ENCODE peak calls at places on chromosomes 11 and 22, in ten cellular contexts. X is NCI-H345; I is ovary; N is upper lobe of right lung; U is left ventricle myocardium superior; V is activated CD8-positive, alpha-beta memory T cell treated with anti-CD3 and anti-CD28 coated beads for 48 hours; T is lower lobe of right lung; P is ecto neural progenitor cell; A is NCI-H1417; S is left colon. F is an unnamed sample.

GRCh38 chr11:66719111-66719872 is 9.7 kb downstream of the SPTBN2 start:
- DNase-seq in X (no peak), I (no peak), N (peak; percentile 52), U (no peak), V (no peak), T (no peak), P (no peak), A (no peak), S (no peak), F (no peak)

GRCh38 chr11:129896062-129896461 is 684 bp upstream of the NFRKB start:
- DNase-seq in X (no peak), I (no peak), N (no peak), U (peak; percentile 41), V (no peak), T (peak; percentile 57), P (no peak), A (no peak), S (no peak), F (peak; percentile 12)

GRCh38 chr11:30113326-30113873 is 96.6 kb upstream of the KCNA4 start:
- DNase-seq in X (no peak), I (no peak), N (no peak), U (no peak), V (no peak), T (no peak), P (no peak), A (no peak), S (no peak), F (no peak)

GRCh38 chr22:36940676-36941075 is 27.2 kb downstream of the CSF2RB start:
- DNase-seq in X (no peak), I (no peak), N (no peak), U (no peak), V (no peak), T (no peak), P (peak; percentile 19), A (no peak), S (no peak), F (no peak)

GRCh38 chr11:15481871-15482270 is 367.1 kb downstream of the INSC start:
- DNase-seq in X (no peak), I (no peak), N (no peak), U (no peak), V (no peak), T (no peak), P (no peak), A (no peak), S (no peak), F (no peak)

GRCh38 chr11:45341379-45341778 is 55.2 kb upstream of the SYT13 start:
- DNase-seq in X (no peak), I (no peak), N (no peak), U (no peak), V (no peak), T (no peak), P (no peak), A (no peak), S (no peak), F (peak; percentile 22)

GRCh38 chr22:25030636-25031035 is 78.1 kb downstream of the KIAA1671 start:
- DNase-seq in X (no peak), I (no peak), N (no peak), U (peak; percentile 68), V (no peak), T (no peak), P (no peak), A (no peak), S (no peak), F (no peak)

GRCh38 chr11:6576471-6577373 is 26.7 kb downstream of the RRP8 start:
- DNase-seq in X (peak; percentile 40), I (peak; percentile 53), N (no peak), U (no peak), V (no peak), T (no peak), P (no peak), A (no peak), S (no peak), F (no peak)

GRCh38 chr11:126211236-126212088 is at the start of the genes FAM118B and RPUSD4:
- DNase-seq in X (peak; percentile 97), I (peak; percentile 98), N (peak; percentile 99), U (peak; percentile 99), V (peak; percentile 97), T (peak; percentile 98), P (peak; percentile 100), A (peak; percentile 96), S (peak; percentile 98), F (peak; percentile 98)

GRCh38 chr11:17988465-17988864 is 24.4 kb downstream of the SERGEF start:
- DNase-seq in X (peak; percentile 77), I (no peak), N (no peak), U (no peak), V (no peak), T (no peak), P (no peak), A (peak; percentile 74), S (no peak), F (peak; percentile 97)

GRCh38 chr11:73288197-73288872 is 16.2 kb downstream of the P2RY6 start:
- DNase-seq in X (no peak), I (no peak), N (no peak), U (no peak), V (no peak), T (no peak), P (no peak), A (no peak), S (no peak), F (no peak)

GRCh38 chr11:70556884-70557741 is 158.8 kb downstream of the CTTN start:
- DNase-seq in X (no peak), I (no peak), N (no peak), U (no peak), V (no peak), T (no peak), P (no peak), A (no peak), S (peak; percentile 79), F (no peak)

GRCh38 chr11:100890779-100891178 is 203.7 kb downstream of the ARHGAP42 start:
- DNase-seq in X (no peak), I (no peak), N (no peak), U (no peak), V (no peak), T (no peak), P (no peak), A (no peak), S (no peak), F (no peak)

GRCh38 chr11:77206264-77207018 is 78.4 kb downstream of the MYO7A start:
- DNase-seq in X (no peak), I (no peak), N (peak; percentile 52), U (no peak), V (no peak), T (no peak), P (no peak), A (no peak), S (no peak), F (no peak)

GRCh38 chr11:61091373-61092279 is 10.7 kb upstream of the CD5 start:
- DNase-seq in X (no peak), I (no peak), N (no peak), U (no peak), V (no peak), T (no peak), P (no peak), A (no peak), S (no peak), F (no peak)

GRCh38 chr22:48004038-48004437 is 1241.6 kb downstream of the TBC1D22A start:
- DNase-seq in X (no peak), I (no peak), N (no peak), U (no peak), V (no peak), T (no peak), P (no peak), A (no peak), S (no peak), F (peak; percentile 45)

GRCh38 chr11:129639300-129639699 is 176.3 kb upstream of the TMEM45B start:
- DNase-seq in X (no peak), I (no peak), N (no peak), U (no peak), V (no peak), T (no peak), P (no peak), A (peak; percentile 11), S (no peak), F (no peak)

GRCh38 chr11:102640946-102641345 is 15.8 kb upstream of the MMP20 start:
- DNase-seq in X (no peak), I (no peak), N (no peak), U (no peak), V (no peak), T (no peak), P (no peak), A (no peak), S (no peak), F (no peak)

GRCh38 chr11:88312665-88313064 is 24.9 kb downstream of the CTSC start:
- DNase-seq in X (no peak), I (no peak), N (no peak), U (no peak), V (no peak), T (no peak), P (no peak), A (no peak), S (no peak), F (no peak)

GRCh38 chr22:25838960-25839741 is 97.2 kb downstream of the MYO18B start:
- DNase-seq in X (no peak), I (no peak), N (no peak), U (no peak), V (no peak), T (no peak), P (peak; percentile 33), A (no peak), S (no peak), F (no peak)

GRCh38 chr22:40043793-40044101 is 49.0 kb downstream of the FAM83F start:
- DNase-seq in X (no peak), I (no peak), N (no peak), U (no peak), V (no peak), T (no peak), P (no peak), A (no peak), S (no peak), F (no peak)

GRCh38 chr22:49203091-49203862 is 624.4 kb downstream of the BRD1 start:
- DNase-seq in X (no peak), I (peak; percentile 6), N (peak; percentile 53), U (no peak), V (no peak), T (peak; percentile 24), P (peak; percentile 41), A (no peak), S (peak; percentile 8), F (no peak)

GRCh38 chr22:20229916-20230775 is 38.0 kb downstream of the RTN4R start:
- DNase-seq in X (no peak), I (no peak), N (no peak), U (no peak), V (no peak), T (no peak), P (no peak), A (no peak), S (no peak), F (no peak)

GRCh38 chr22:39175127-39176066 is 22.9 kb upstream of the CBX7 start:
- DNase-seq in X (no peak), I (no peak), N (no peak), U (no peak), V (no peak), T (no peak), P (peak; percentile 65), A (no peak), S (no peak), F (no peak)

GRCh38 chr11:118241191-118242098 is 10.7 kb downstream of the MPZL3 start:
- DNase-seq in X (no peak), I (no peak), N (no peak), U (no peak), V (no peak), T (peak; percentile 52), P (no peak), A (no peak), S (peak; percentile 43), F (no peak)

GRCh38 chr11:70296681-70297080 is 26.2 kb downstream of the PPFIA1 start:
- DNase-seq in X (no peak), I (no peak), N (no peak), U (no peak), V (no peak), T (no peak), P (no peak), A (no peak), S (no peak), F (no peak)

GRCh38 chr11:121431820-121432526 is 20.1 kb upstream of the SORL1 start:
- DNase-seq in X (no peak), I (no peak), N (no peak), U (no peak), V (no peak), T (no peak), P (no peak), A (no peak), S (no peak), F (no peak)

GRCh38 chr11:74325649-74326645 is 14.5 kb upstream of the P4HA3 start:
- DNase-seq in X (peak; percentile 15), I (peak; percentile 74), N (peak; percentile 77), U (peak; percentile 90), V (no peak), T (peak; percentile 74), P (no peak), A (peak; percentile 67), S (peak; percentile 71), F (no peak)

F was measured in NCI-H146.